ENCODE peak calls at places on chromosomes 4 and X, in five cellular contexts. N is K562, K is GM12878, B is H1, I is HepG2. E is an unnamed sample.

GRCh38 chrX:13290891-13291614 is 28.8 kb downstream of the ATXN3L start:
- DNase-seq in N (peak), B (no peak), K (no peak), I (no peak), E (no peak)

GRCh38 chr4:177485528-177485927 is 43.3 kb upstream of the AGA start:
- DNase-seq in N (no peak), I (no peak), K (no peak), B (no peak), E (no peak)

GRCh38 chr4:10005632-10006031 is 15.7 kb downstream of the SLC2A9 start:
- DNase-seq in N (no peak), I (no peak), K (no peak), B (no peak), E (no peak)

GRCh38 chrX:146921204-146921603 is 106.7 kb upstream of the CXorf51A start:
- DNase-seq in K (no peak), I (no peak), B (no peak), N (no peak), E (no peak)

GRCh38 chrX:15607067-15607466 is 6.3 kb upstream of the ACE2 start:
- DNase-seq in I (no peak), K (no peak), N (no peak), B (no peak), E (no peak)

GRCh38 chrX:57134702-57135101 is 2.5 kb downstream of the SPIN2A start:
- DNase-seq in I (no peak), B (no peak), K (no peak), N (no peak), E (no peak)

GRCh38 chr4:186832906-186833305 is 109.2 kb upstream of the FAT1 start:
- DNase-seq in B (no peak), N (peak), K (no peak), I (no peak), E (no peak)

GRCh38 chr4:47031713-47032404 is 492 bp downstream of the GABRB1 start:
- DNase-seq in B (no peak), I (no peak), N (no peak), K (no peak), E (no peak)

GRCh38 chr4:22485751-22486150 is 30.1 kb downstream of the ADGRA3 start:
- DNase-seq in N (no peak), I (no peak), K (no peak), B (no peak), E (no peak)

GRCh38 chrX:151982217-151982616 is 7.7 kb upstream of the GABRE start:
- DNase-seq in B (no peak), I (peak), N (peak), K (no peak), E (no peak)

GRCh38 chrX:123731987-123732678 is 719 bp downstream of the THOC2 start:
- DNase-seq in I (no peak), B (peak), K (no peak), N (peak), E (no peak)

GRCh38 chr4:124322234-124322831 is 390.2 kb downstream of the ANKRD50 start:
- DNase-seq in K (no peak), B (no peak), I (peak), N (peak), E (peak)

GRCh38 chrX:147565239-147565638 is 346.5 kb upstream of the FMR1 start:
- DNase-seq in B (no peak), K (no peak), N (no peak), I (no peak), E (no peak)

GRCh38 chr4:47763279-47763678 is 74.6 kb downstream of the CORIN start:
- DNase-seq in B (no peak), N (no peak), I (no peak), K (no peak), E (no peak)

GRCh38 chrX:129771266-129771995 is 8.3 kb upstream of the SASH3 start:
- DNase-seq in B (no peak), K (no peak), N (no peak), I (no peak), E (no peak)

GRCh38 chr4:103046416-103047290 is 27.1 kb upstream of the SLC9B1 start:
- DNase-seq in K (no peak), B (no peak), N (peak), I (peak), E (peak)

GRCh38 chrX:103818844-103819243 is 13.2 kb downstream of the RAB9B start:
- DNase-seq in K (no peak), B (no peak), N (no peak), I (no peak), E (no peak)

GRCh38 chr4:27789768-27790167 is 929.1 kb downstream of the STIM2 start:
- DNase-seq in B (no peak), K (no peak), I (no peak), N (no peak), E (no peak)

GRCh38 chr4:153261431-153261830 is 57.2 kb downstream of the TRIM2 start:
- DNase-seq in K (no peak), I (no peak), N (no peak), B (no peak), E (no peak)

GRCh38 chr4:113674251-113674650 is 87.3 kb downstream of the CAMK2D start:
- DNase-seq in B (no peak), N (no peak), I (no peak), K (no peak), E (no peak)

GRCh38 chr4:6472387-6473263 is at the start of gene PPP2R2C:
- DNase-seq in I (no peak), B (peak), K (no peak), N (peak), E (no peak)

GRCh38 chr4:129926936-129927335 is 831.0 kb downstream of the C4orf33 start:
- DNase-seq in I (no peak), B (no peak), N (no peak), K (no peak), E (no peak)

GRCh38 chr4:6668391-6668790 is 25.3 kb upstream of the S100P start:
- DNase-seq in B (no peak), N (no peak), I (no peak), K (no peak), E (no peak)

GRCh38 chr4:15894923-15895411 is 43.6 kb downstream of the FGFBP1 start:
- DNase-seq in B (no peak), I (no peak), N (no peak), K (no peak), E (no peak)

GRCh38 chrX:101429934-101430333 is 21.9 kb downstream of the HNRNPH2 start:
- DNase-seq in B (no peak), K (no peak), I (no peak), N (no peak), E (no peak)

GRCh38 chr4:123545569-123546122 is 149.1 kb downstream of the SPRY1 start:
- DNase-seq in N (no peak), I (peak), K (no peak), B (no peak), E (no peak)

GRCh38 chr4:188976644-188977115 is 837.4 kb downstream of the TRIML1 start:
- DNase-seq in K (no peak), N (no peak), I (no peak), B (no peak), E (no peak)

GRCh38 chr4:147596976-147597375 is 20.2 kb upstream of the TMEM184C start:
- DNase-seq in I (no peak), B (no peak), K (no peak), N (no peak), E (no peak)

GRCh38 chr4:16573181-16573580 is 325.3 kb downstream of the LDB2 start:
- DNase-seq in I (no peak), K (no peak), B (no peak), N (no peak), E (no peak)

GRCh38 chr4:126701756-126702155 is 931.0 kb upstream of the INTU start:
- DNase-seq in I (no peak), K (no peak), N (no peak), B (no peak), E (no peak)

GRCh38 chr4:13103382-13104015 is 380.6 kb downstream of the RAB28 start:
- DNase-seq in N (no peak), I (no peak), B (no peak), K (no peak), E (no peak)

GRCh38 chrX:1103360-1103759 is 109.1 kb downstream of the CRLF2 start:
- DNase-seq in K (no peak), B (no peak), I (no peak), N (no peak), E (no peak)

DNA sequence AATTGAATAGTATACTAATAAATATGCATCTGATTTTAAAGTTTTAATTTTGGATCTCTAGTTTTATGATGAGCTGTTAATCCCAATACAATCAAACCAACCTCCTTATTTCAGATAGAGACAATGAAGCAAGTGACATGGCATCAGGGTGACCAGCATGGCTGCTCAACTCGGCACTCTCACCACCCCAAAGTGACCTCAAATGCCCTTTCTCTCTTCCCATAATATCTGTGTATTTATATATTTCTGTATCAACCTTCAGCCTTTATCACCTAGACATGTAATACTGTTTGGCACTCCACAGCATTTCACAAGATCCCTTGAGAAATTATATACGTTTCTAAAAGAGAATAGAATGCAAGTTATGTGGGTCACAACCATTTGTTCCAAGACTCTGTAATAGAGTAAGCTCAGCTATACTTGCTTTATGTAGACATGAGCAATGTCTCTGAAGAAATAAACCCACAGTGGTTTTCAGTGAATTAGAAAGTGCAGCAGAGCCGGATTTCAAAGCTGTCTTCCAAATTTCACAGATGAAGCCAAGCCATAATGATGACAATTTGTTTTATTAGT is 1623.3 kb upstream of the PABPC4L start:
- DNase-seq in B (no peak), N (no peak), I (no peak), K (no peak), E (no peak)
- TF ChIP-seq JUND in B (no peak), N (no peak), I (no peak), K (no peak), E (no peak)

GRCh38 chr4:3386486-3386885 is 55.3 kb upstream of the HGFAC start:
- DNase-seq in I (no peak), N (no peak), K (no peak), B (peak), E (no peak)

GRCh38 chr4:3388461-3389185 is 53.1 kb upstream of the HGFAC start:
- DNase-seq in K (peak), N (no peak), I (no peak), B (peak), E (no peak)

GRCh38 chr4:3385719-3386440 is 55.9 kb upstream of the HGFAC start:
- DNase-seq in B (no peak), N (no peak), I (no peak), K (no peak), E (no peak)

GRCh38 chr4:3387943-3388348 is 53.8 kb upstream of the HGFAC start:
- DNase-seq in B (peak), K (no peak), I (no peak), N (no peak), E (no peak)

DNA sequence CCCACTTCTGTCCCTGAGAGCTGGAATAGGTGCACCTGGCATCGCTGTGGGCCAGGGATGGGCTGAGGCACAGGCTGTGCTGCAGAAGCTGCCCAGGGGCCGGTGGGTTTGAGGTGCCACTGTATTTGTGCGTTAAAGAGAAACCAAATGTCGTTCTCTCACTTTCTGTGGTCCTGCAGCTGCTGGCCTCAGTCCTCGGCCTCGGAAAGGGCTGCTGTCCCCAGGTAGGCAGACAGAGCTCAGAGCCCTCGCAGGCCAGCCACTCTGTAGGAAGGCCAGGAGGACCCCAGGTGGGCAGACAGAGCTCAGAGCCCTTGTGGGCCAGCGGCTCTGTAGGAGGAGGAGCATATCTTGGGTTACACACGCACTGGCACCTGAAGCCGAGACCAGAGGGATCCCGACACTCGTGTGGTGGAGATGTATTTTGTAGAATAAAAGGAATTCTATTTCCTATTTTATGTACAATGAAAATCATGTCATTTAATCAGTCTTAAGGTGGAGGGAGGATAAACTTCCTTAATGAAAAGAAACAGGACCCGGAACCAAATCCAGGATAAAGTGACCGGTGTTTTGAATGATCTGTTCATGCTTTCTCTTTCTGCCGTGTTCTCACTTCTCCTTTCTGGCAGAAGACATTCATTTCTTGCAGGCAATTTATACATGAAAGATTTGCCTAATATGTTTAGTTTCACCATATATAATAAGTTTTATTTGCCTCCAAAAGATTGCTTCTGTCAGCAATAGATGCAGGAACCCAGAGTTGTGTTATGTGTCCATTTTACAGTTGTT is 54.4 kb upstream of the HGFAC start:
- DNase-seq in K (peak), B (peak), N (no peak), I (no peak), E (no peak)
- TF ChIP-seq SP1 in K (no peak), B (no peak), N (no peak), I (no peak), E (no peak)

GRCh38 chr4:184444953-184445309 is 29.4 kb downstream of the IRF2 start:
- DNase-seq in K (peak), I (no peak), N (no peak), B (no peak), E (no peak)
- TF ChIP-seq ATF3 in K (no peak), I (no peak), N (no peak), B (no peak), E (no peak)

GRCh38 chr4:111919666-111920065 is 225.6 kb upstream of the FAM241A start:
- DNase-seq in I (no peak), B (no peak), N (no peak), K (no peak), E (no peak)

GRCh38 chr4:111923786-111924185 is 221.5 kb upstream of the FAM241A start:
- DNase-seq in K (no peak), N (no peak), B (no peak), I (no peak), E (no peak)
- TF ChIP-seq JUND in K (no peak), N (no peak), B (no peak), I (no peak), E (no peak)